ENCODE peak calls at places on chromosomes 12 and 14, in six cellular contexts. I is midbrain; Y is iris pigment epithelial cell; E is NCI-H2081; T is central memory CD4-positive, alpha-beta T cell; H is activated T-cell treated with anti-CD3 and anti-CD28 coated beads, Interleukin-2, amount 50 U/mL, for 72 hours. L is an unnamed sample.

GRCh38 chr12:19833775-19834501 is 394.6 kb downstream of the AEBP2 start:
- DNase-seq in T (no peak), E (no peak), H (peak; percentile 47), Y (peak; percentile 50), I (no peak), L (no peak)

GRCh38 chr14:101918125-101918989 is 46.0 kb upstream of the DYNC1H1 start:
- DNase-seq in T (no peak), Y (no peak), E (no peak), I (no peak), H (no peak), L (no peak)

GRCh38 chr14:104132981-104133380 is 5.4 kb upstream of the KIF26A start:
- DNase-seq in I (no peak), Y (no peak), T (no peak), H (no peak), E (no peak), L (no peak)

GRCh38 chr12:104549820-104550480 is 93.2 kb downstream of the CHST11 start:
- DNase-seq in H (no peak), T (no peak), I (no peak), E (no peak), Y (peak; percentile 44), L (no peak)

GRCh38 chr14:22002860-22003284 is 329.3 kb upstream of the OR4E1 start:
- DNase-seq in E (no peak), H (peak; percentile 81), I (peak; percentile 1), T (peak; percentile 60), Y (no peak), L (no peak)

GRCh38 chr12:30996752-30997151 is 70.2 kb downstream of the TSPAN11 start:
- DNase-seq in Y (no peak), E (no peak), T (no peak), H (no peak), I (no peak), L (no peak)

GRCh38 chr12:89965993-89966392 is 257.4 kb upstream of the ATP2B1 start:
- DNase-seq in T (no peak), E (no peak), I (no peak), H (no peak), Y (no peak), L (no peak)

GRCh38 chr12:39103552-39104165 is 198.3 kb upstream of the CPNE8 start:
- DNase-seq in I (peak; percentile 61), Y (peak; percentile 63), E (peak; percentile 45), H (peak; percentile 4), T (peak; percentile 27), L (peak; percentile 43)

GRCh38 chr14:97602438-97603117 is 805.4 kb downstream of the VRK1 start:
- DNase-seq in I (no peak), T (peak; percentile 90), E (no peak), Y (no peak), H (peak; percentile 56), L (no peak)

GRCh38 chr12:113980537-113981337 is 14.6 kb upstream of the RBM19 start:
- DNase-seq in Y (peak; percentile 67), I (peak; percentile 71), E (peak; percentile 47), T (no peak), H (peak; percentile 15), L (peak; percentile 12)

GRCh38 chr12:116142936-116143882 is 134.3 kb downstream of the MED13L start:
- DNase-seq in I (no peak), T (no peak), Y (peak; percentile 86), E (no peak), H (peak; percentile 24), L (no peak)

L was measured in epithelial cell of prostate.